ENCODE peak calls at places on chromosomes 12 and 14, in eight cellular contexts. One of them, this sample, is unnamed.

GRCh38 chr14:74257988-74258704 is 18.9 kb downstream of the VSX2 start:
- DNase-seq in GM20000: no peak
- DNase-seq in amniotic epithelial cell: no peak
- DNase-seq in gastrocnemius medialis: no peak
- DNase-seq in activated CD8-positive, alpha-beta memory T cell treated with anti-CD3 and anti-CD28 coated beads, Interleukin-2, amount 10 ng/mL, durations not matched to agents 7 days and 5 days: no peak
- DNase-seq in transverse colon: no peak
- DNase-seq in CD4-positive, CD25-positive, alpha-beta regulatory T cell: no peak
- DNase-seq in cardiac fibroblast: no peak
- DNase-seq in this sample: no peak

GRCh38 chr14:55780156-55780946 is 200.3 kb downstream of the KTN1 start:
- DNase-seq in GM20000: no peak
- DNase-seq in amniotic epithelial cell: peak; percentile 90
- DNase-seq in gastrocnemius medialis: no peak
- DNase-seq in activated CD8-positive, alpha-beta memory T cell treated with anti-CD3 and anti-CD28 coated beads, Interleukin-2, amount 10 ng/mL, durations not matched to agents 7 days and 5 days: no peak
- DNase-seq in transverse colon: no peak
- DNase-seq in CD4-positive, CD25-positive, alpha-beta regulatory T cell: no peak
- DNase-seq in cardiac fibroblast: peak; percentile 97
- DNase-seq in this sample: peak; percentile 5

GRCh38 chr14:70692210-70692609 is 50.5 kb downstream of the TTC9 start:
- DNase-seq in GM20000: no peak
- DNase-seq in amniotic epithelial cell: no peak
- DNase-seq in gastrocnemius medialis: no peak
- DNase-seq in activated CD8-positive, alpha-beta memory T cell treated with anti-CD3 and anti-CD28 coated beads, Interleukin-2, amount 10 ng/mL, durations not matched to agents 7 days and 5 days: no peak
- DNase-seq in transverse colon: peak; percentile 21
- DNase-seq in CD4-positive, CD25-positive, alpha-beta regulatory T cell: no peak
- DNase-seq in cardiac fibroblast: no peak
- DNase-seq in this sample: no peak

GRCh38 chr12:123070267-123071081 is 80.4 kb downstream of the PITPNM2 start:
- DNase-seq in GM20000: no peak
- DNase-seq in amniotic epithelial cell: no peak
- DNase-seq in gastrocnemius medialis: no peak
- DNase-seq in activated CD8-positive, alpha-beta memory T cell treated with anti-CD3 and anti-CD28 coated beads, Interleukin-2, amount 10 ng/mL, durations not matched to agents 7 days and 5 days: no peak
- DNase-seq in transverse colon: no peak
- DNase-seq in CD4-positive, CD25-positive, alpha-beta regulatory T cell: no peak
- DNase-seq in cardiac fibroblast: no peak
- DNase-seq in this sample: no peak

GRCh38 chr12:48388430-48388829 is 37.7 kb upstream of the ZNF641 start:
- DNase-seq in GM20000: no peak
- DNase-seq in amniotic epithelial cell: peak; percentile 51
- DNase-seq in gastrocnemius medialis: no peak
- DNase-seq in activated CD8-positive, alpha-beta memory T cell treated with anti-CD3 and anti-CD28 coated beads, Interleukin-2, amount 10 ng/mL, durations not matched to agents 7 days and 5 days: no peak
- DNase-seq in transverse colon: no peak
- DNase-seq in CD4-positive, CD25-positive, alpha-beta regulatory T cell: no peak
- DNase-seq in cardiac fibroblast: peak; percentile 37
- DNase-seq in this sample: no peak

GRCh38 chr12:94898388-94898787 is 105.1 kb downstream of the NDUFA12 start:
- DNase-seq in GM20000: no peak
- DNase-seq in amniotic epithelial cell: peak; percentile 43
- DNase-seq in gastrocnemius medialis: no peak
- DNase-seq in activated CD8-positive, alpha-beta memory T cell treated with anti-CD3 and anti-CD28 coated beads, Interleukin-2, amount 10 ng/mL, durations not matched to agents 7 days and 5 days: no peak
- DNase-seq in transverse colon: no peak
- DNase-seq in CD4-positive, CD25-positive, alpha-beta regulatory T cell: no peak
- DNase-seq in cardiac fibroblast: peak; percentile 18
- DNase-seq in this sample: peak; percentile 14

GRCh38 chr14:49207451-49207850 is 378.7 kb downstream of the RPS29 start:
- DNase-seq in GM20000: no peak
- DNase-seq in amniotic epithelial cell: no peak
- DNase-seq in gastrocnemius medialis: no peak
- DNase-seq in activated CD8-positive, alpha-beta memory T cell treated with anti-CD3 and anti-CD28 coated beads, Interleukin-2, amount 10 ng/mL, durations not matched to agents 7 days and 5 days: no peak
- DNase-seq in transverse colon: no peak
- DNase-seq in CD4-positive, CD25-positive, alpha-beta regulatory T cell: no peak
- DNase-seq in cardiac fibroblast: no peak
- DNase-seq in this sample: no peak

GRCh38 chr12:92242917-92243316 is 97.3 kb upstream of the BTG1 start:
- DNase-seq in GM20000: no peak
- DNase-seq in amniotic epithelial cell: peak; percentile 79
- DNase-seq in gastrocnemius medialis: peak; percentile 30
- DNase-seq in activated CD8-positive, alpha-beta memory T cell treated with anti-CD3 and anti-CD28 coated beads, Interleukin-2, amount 10 ng/mL, durations not matched to agents 7 days and 5 days: no peak
- DNase-seq in transverse colon: no peak
- DNase-seq in CD4-positive, CD25-positive, alpha-beta regulatory T cell: no peak
- DNase-seq in cardiac fibroblast: peak; percentile 82
- DNase-seq in this sample: no peak

GRCh38 chr12:124002021-124002640 is 29.1 kb downstream of the ZNF664 start:
- DNase-seq in GM20000: no peak
- DNase-seq in amniotic epithelial cell: peak; percentile 91
- DNase-seq in gastrocnemius medialis: no peak
- DNase-seq in activated CD8-positive, alpha-beta memory T cell treated with anti-CD3 and anti-CD28 coated beads, Interleukin-2, amount 10 ng/mL, durations not matched to agents 7 days and 5 days: peak; percentile 30
- DNase-seq in transverse colon: no peak
- DNase-seq in CD4-positive, CD25-positive, alpha-beta regulatory T cell: no peak
- DNase-seq in cardiac fibroblast: peak; percentile 70
- DNase-seq in this sample: no peak

GRCh38 chr14:45068396-45068795 is 15.5 kb upstream of the PRPF39 start:
- DNase-seq in GM20000: no peak
- DNase-seq in amniotic epithelial cell: peak; percentile 56
- DNase-seq in gastrocnemius medialis: no peak
- DNase-seq in activated CD8-positive, alpha-beta memory T cell treated with anti-CD3 and anti-CD28 coated beads, Interleukin-2, amount 10 ng/mL, durations not matched to agents 7 days and 5 days: no peak
- DNase-seq in transverse colon: no peak
- DNase-seq in CD4-positive, CD25-positive, alpha-beta regulatory T cell: no peak
- DNase-seq in cardiac fibroblast: no peak
- DNase-seq in this sample: no peak

GRCh38 chr14:79602742-79603141 is 608.6 kb downstream of the DIO2 start:
- DNase-seq in GM20000: no peak
- DNase-seq in amniotic epithelial cell: no peak
- DNase-seq in gastrocnemius medialis: no peak
- DNase-seq in activated CD8-positive, alpha-beta memory T cell treated with anti-CD3 and anti-CD28 coated beads, Interleukin-2, amount 10 ng/mL, durations not matched to agents 7 days and 5 days: no peak
- DNase-seq in transverse colon: no peak
- DNase-seq in CD4-positive, CD25-positive, alpha-beta regulatory T cell: no peak
- DNase-seq in cardiac fibroblast: no peak
- DNase-seq in this sample: no peak

GRCh38 chr12:58745348-58746125 is 174.8 kb downstream of the LRIG3 start:
- DNase-seq in GM20000: no peak
- DNase-seq in amniotic epithelial cell: peak; percentile 65
- DNase-seq in gastrocnemius medialis: no peak
- DNase-seq in activated CD8-positive, alpha-beta memory T cell treated with anti-CD3 and anti-CD28 coated beads, Interleukin-2, amount 10 ng/mL, durations not matched to agents 7 days and 5 days: no peak
- DNase-seq in transverse colon: no peak
- DNase-seq in CD4-positive, CD25-positive, alpha-beta regulatory T cell: no peak
- DNase-seq in cardiac fibroblast: no peak
- DNase-seq in this sample: no peak

GRCh38 chr12:101076940-101077351 is 133.1 kb downstream of the SLC5A8 start:
- DNase-seq in GM20000: no peak
- DNase-seq in amniotic epithelial cell: no peak
- DNase-seq in gastrocnemius medialis: no peak
- DNase-seq in activated CD8-positive, alpha-beta memory T cell treated with anti-CD3 and anti-CD28 coated beads, Interleukin-2, amount 10 ng/mL, durations not matched to agents 7 days and 5 days: no peak
- DNase-seq in transverse colon: no peak
- DNase-seq in CD4-positive, CD25-positive, alpha-beta regulatory T cell: no peak
- DNase-seq in cardiac fibroblast: peak; percentile 68
- DNase-seq in this sample: no peak

GRCh38 chr12:120402217-120402616 is 33.3 kb upstream of the MSI1 start:
- DNase-seq in GM20000: no peak
- DNase-seq in amniotic epithelial cell: no peak
- DNase-seq in gastrocnemius medialis: no peak
- DNase-seq in activated CD8-positive, alpha-beta memory T cell treated with anti-CD3 and anti-CD28 coated beads, Interleukin-2, amount 10 ng/mL, durations not matched to agents 7 days and 5 days: no peak
- DNase-seq in transverse colon: no peak
- DNase-seq in CD4-positive, CD25-positive, alpha-beta regulatory T cell: no peak
- DNase-seq in cardiac fibroblast: peak; percentile 10
- DNase-seq in this sample: no peak

GRCh38 chr12:26204612-26205289 is 9.4 kb downstream of the SSPN start:
- DNase-seq in GM20000: no peak
- DNase-seq in amniotic epithelial cell: no peak
- DNase-seq in gastrocnemius medialis: no peak
- DNase-seq in activated CD8-positive, alpha-beta memory T cell treated with anti-CD3 and anti-CD28 coated beads, Interleukin-2, amount 10 ng/mL, durations not matched to agents 7 days and 5 days: no peak
- DNase-seq in transverse colon: no peak
- DNase-seq in CD4-positive, CD25-positive, alpha-beta regulatory T cell: no peak
- DNase-seq in cardiac fibroblast: peak; percentile 47
- DNase-seq in this sample: no peak

GRCh38 chr14:50260511-50260910 is 29.1 kb upstream of the SOS2 start:
- DNase-seq in GM20000: peak; percentile 19
- DNase-seq in amniotic epithelial cell: peak; percentile 53
- DNase-seq in gastrocnemius medialis: no peak
- DNase-seq in activated CD8-positive, alpha-beta memory T cell treated with anti-CD3 and anti-CD28 coated beads, Interleukin-2, amount 10 ng/mL, durations not matched to agents 7 days and 5 days: no peak
- DNase-seq in transverse colon: no peak
- DNase-seq in CD4-positive, CD25-positive, alpha-beta regulatory T cell: peak; percentile 60
- DNase-seq in cardiac fibroblast: peak; percentile 73
- DNase-seq in this sample: peak; percentile 47

GRCh38 chr14:28756896-28757570 is 9.6 kb upstream of the FOXG1 start:
- DNase-seq in GM20000: no peak
- DNase-seq in amniotic epithelial cell: peak; percentile 60
- DNase-seq in gastrocnemius medialis: no peak
- DNase-seq in activated CD8-positive, alpha-beta memory T cell treated with anti-CD3 and anti-CD28 coated beads, Interleukin-2, amount 10 ng/mL, durations not matched to agents 7 days and 5 days: no peak
- DNase-seq in transverse colon: no peak
- DNase-seq in CD4-positive, CD25-positive, alpha-beta regulatory T cell: peak; percentile 13
- DNase-seq in cardiac fibroblast: peak; percentile 63
- DNase-seq in this sample: peak; percentile 64

GRCh38 chr14:102187583-102188001 is 47.9 kb downstream of the WDR20 start:
- DNase-seq in GM20000: no peak
- DNase-seq in amniotic epithelial cell: no peak
- DNase-seq in gastrocnemius medialis: no peak
- DNase-seq in activated CD8-positive, alpha-beta memory T cell treated with anti-CD3 and anti-CD28 coated beads, Interleukin-2, amount 10 ng/mL, durations not matched to agents 7 days and 5 days: no peak
- DNase-seq in transverse colon: no peak
- DNase-seq in CD4-positive, CD25-positive, alpha-beta regulatory T cell: no peak
- DNase-seq in cardiac fibroblast: no peak
- DNase-seq in this sample: no peak

GRCh38 chr14:38481939-38482678 is 226.2 kb upstream of the CLEC14A start:
- DNase-seq in GM20000: no peak
- DNase-seq in amniotic epithelial cell: peak; percentile 46
- DNase-seq in gastrocnemius medialis: no peak
- DNase-seq in activated CD8-positive, alpha-beta memory T cell treated with anti-CD3 and anti-CD28 coated beads, Interleukin-2, amount 10 ng/mL, durations not matched to agents 7 days and 5 days: no peak
- DNase-seq in transverse colon: no peak
- DNase-seq in CD4-positive, CD25-positive, alpha-beta regulatory T cell: no peak
- DNase-seq in cardiac fibroblast: peak; percentile 58
- DNase-seq in this sample: no peak

GRCh38 chr14:76419399-76419798 is 43.5 kb downstream of the ESRRB start:
- DNase-seq in GM20000: no peak
- DNase-seq in amniotic epithelial cell: no peak
- DNase-seq in gastrocnemius medialis: no peak
- DNase-seq in activated CD8-positive, alpha-beta memory T cell treated with anti-CD3 and anti-CD28 coated beads, Interleukin-2, amount 10 ng/mL, durations not matched to agents 7 days and 5 days: no peak
- DNase-seq in transverse colon: no peak
- DNase-seq in CD4-positive, CD25-positive, alpha-beta regulatory T cell: no peak
- DNase-seq in cardiac fibroblast: no peak
- DNase-seq in this sample: no peak

GRCh38 chr12:122961551-122962329 is 4.5 kb downstream of the ABCB9 start:
- DNase-seq in GM20000: no peak
- DNase-seq in amniotic epithelial cell: peak; percentile 60
- DNase-seq in gastrocnemius medialis: no peak
- DNase-seq in activated CD8-positive, alpha-beta memory T cell treated with anti-CD3 and anti-CD28 coated beads, Interleukin-2, amount 10 ng/mL, durations not matched to agents 7 days and 5 days: no peak
- DNase-seq in transverse colon: peak; percentile 79
- DNase-seq in CD4-positive, CD25-positive, alpha-beta regulatory T cell: no peak
- DNase-seq in cardiac fibroblast: peak; percentile 55
- DNase-seq in this sample: no peak

GRCh38 chr14:68655021-68655811 is 137.7 kb downstream of the ZFP36L1 start:
- DNase-seq in GM20000: no peak
- DNase-seq in amniotic epithelial cell: peak; percentile 52
- DNase-seq in gastrocnemius medialis: no peak
- DNase-seq in activated CD8-positive, alpha-beta memory T cell treated with anti-CD3 and anti-CD28 coated beads, Interleukin-2, amount 10 ng/mL, durations not matched to agents 7 days and 5 days: no peak
- DNase-seq in transverse colon: no peak
- DNase-seq in CD4-positive, CD25-positive, alpha-beta regulatory T cell: no peak
- DNase-seq in cardiac fibroblast: peak; percentile 49
- DNase-seq in this sample: no peak

GRCh38 chr12:107091381-107091780 is 2.0 kb downstream of the CRY1 start:
- DNase-seq in GM20000: no peak
- DNase-seq in amniotic epithelial cell: peak; percentile 91
- DNase-seq in gastrocnemius medialis: no peak
- DNase-seq in activated CD8-positive, alpha-beta memory T cell treated with anti-CD3 and anti-CD28 coated beads, Interleukin-2, amount 10 ng/mL, durations not matched to agents 7 days and 5 days: no peak
- DNase-seq in transverse colon: no peak
- DNase-seq in CD4-positive, CD25-positive, alpha-beta regulatory T cell: no peak
- DNase-seq in cardiac fibroblast: peak; percentile 85
- DNase-seq in this sample: no peak

GRCh38 chr14:104520620-104521410 is 58.7 kb upstream of the C14orf180 start:
- DNase-seq in GM20000: no peak
- DNase-seq in amniotic epithelial cell: no peak
- DNase-seq in gastrocnemius medialis: no peak
- DNase-seq in activated CD8-positive, alpha-beta memory T cell treated with anti-CD3 and anti-CD28 coated beads, Interleukin-2, amount 10 ng/mL, durations not matched to agents 7 days and 5 days: no peak
- DNase-seq in transverse colon: no peak
- DNase-seq in CD4-positive, CD25-positive, alpha-beta regulatory T cell: no peak
- DNase-seq in cardiac fibroblast: no peak
- DNase-seq in this sample: no peak

GRCh38 chr14:74514471-74514932 is 20.9 kb downstream of the ISCA2 start:
- DNase-seq in GM20000: peak; percentile 28
- DNase-seq in amniotic epithelial cell: peak; percentile 95
- DNase-seq in gastrocnemius medialis: no peak
- DNase-seq in activated CD8-positive, alpha-beta memory T cell treated with anti-CD3 and anti-CD28 coated beads, Interleukin-2, amount 10 ng/mL, durations not matched to agents 7 days and 5 days: no peak
- DNase-seq in transverse colon: peak; percentile 20
- DNase-seq in CD4-positive, CD25-positive, alpha-beta regulatory T cell: no peak
- DNase-seq in cardiac fibroblast: peak; percentile 67
- DNase-seq in this sample: peak; percentile 48

GRCh38 chr12:5200276-5201087 is 156.8 kb downstream of the KCNA5 start:
- DNase-seq in GM20000: peak; percentile 46
- DNase-seq in amniotic epithelial cell: no peak
- DNase-seq in gastrocnemius medialis: no peak
- DNase-seq in activated CD8-positive, alpha-beta memory T cell treated with anti-CD3 and anti-CD28 coated beads, Interleukin-2, amount 10 ng/mL, durations not matched to agents 7 days and 5 days: no peak
- DNase-seq in transverse colon: peak; percentile 46
- DNase-seq in CD4-positive, CD25-positive, alpha-beta regulatory T cell: peak; percentile 4
- DNase-seq in cardiac fibroblast: no peak
- DNase-seq in this sample: peak; percentile 30

GRCh38 chr14:102764220-102764671 is 13.0 kb upstream of the TRAF3 start:
- DNase-seq in GM20000: peak; percentile 82
- DNase-seq in amniotic epithelial cell: no peak
- DNase-seq in gastrocnemius medialis: no peak
- DNase-seq in activated CD8-positive, alpha-beta memory T cell treated with anti-CD3 and anti-CD28 coated beads, Interleukin-2, amount 10 ng/mL, durations not matched to agents 7 days and 5 days: no peak
- DNase-seq in transverse colon: no peak
- DNase-seq in CD4-positive, CD25-positive, alpha-beta regulatory T cell: no peak
- DNase-seq in cardiac fibroblast: no peak
- DNase-seq in this sample: peak; percentile 95

GRCh38 chr12:29762637-29763300 is 21.0 kb downstream of the TMTC1 start:
- DNase-seq in GM20000: no peak
- DNase-seq in amniotic epithelial cell: peak; percentile 58
- DNase-seq in gastrocnemius medialis: peak; percentile 77
- DNase-seq in activated CD8-positive, alpha-beta memory T cell treated with anti-CD3 and anti-CD28 coated beads, Interleukin-2, amount 10 ng/mL, durations not matched to agents 7 days and 5 days: no peak
- DNase-seq in transverse colon: no peak
- DNase-seq in CD4-positive, CD25-positive, alpha-beta regulatory T cell: no peak
- DNase-seq in cardiac fibroblast: peak; percentile 70
- DNase-seq in this sample: no peak

GRCh38 chr14:61472801-61473376 is 151.5 kb downstream of the PRKCH start:
- DNase-seq in GM20000: no peak
- DNase-seq in amniotic epithelial cell: peak; percentile 56
- DNase-seq in gastrocnemius medialis: no peak
- DNase-seq in activated CD8-positive, alpha-beta memory T cell treated with anti-CD3 and anti-CD28 coated beads, Interleukin-2, amount 10 ng/mL, durations not matched to agents 7 days and 5 days: peak; percentile 94
- DNase-seq in transverse colon: peak; percentile 47
- DNase-seq in CD4-positive, CD25-positive, alpha-beta regulatory T cell: peak; percentile 87
- DNase-seq in cardiac fibroblast: peak; percentile 41
- DNase-seq in this sample: peak; percentile 68

GRCh38 chr12:103241184-103241583 is 254.6 kb downstream of the C12orf42 start:
- DNase-seq in GM20000: no peak
- DNase-seq in amniotic epithelial cell: no peak
- DNase-seq in gastrocnemius medialis: no peak
- DNase-seq in activated CD8-positive, alpha-beta memory T cell treated with anti-CD3 and anti-CD28 coated beads, Interleukin-2, amount 10 ng/mL, durations not matched to agents 7 days and 5 days: no peak
- DNase-seq in transverse colon: no peak
- DNase-seq in CD4-positive, CD25-positive, alpha-beta regulatory T cell: no peak
- DNase-seq in cardiac fibroblast: no peak
- DNase-seq in this sample: no peak

This sample was measured in GM12865.